ENCODE peak calls at places on chromosomes 4 and X, in ten cellular contexts. W is upper lobe of right lung, I is tibial artery, C is H9, B is aorta, A is neuronal stem cell, H is body of pancreas, Q is tibial nerve, V is OCI-LY7, E is WERI-Rb-1. R is an unnamed sample. For H3K9me3, the result is how much of the 10 kb centered on the place peaks cover.

GRCh38 chrX:50813843-50814661 is at the start of gene SHROOM4:
- DNase-seq in W (peak), I (peak), C (peak), B (peak), A (peak), H (peak), Q (peak), V (no peak), E (no peak), R (no peak)

GRCh38 chr4:69934150-69934549 is 3.3 kb downstream of the CSN1S1 start:
- DNase-seq in W (no peak), I (no peak), C (no peak), B (no peak), A (no peak), H (no peak), Q (no peak), V (no peak), E (no peak), R (no peak)

GRCh38 chr4:42786350-42787070 is 106.0 kb upstream of the GRXCR1 start:
- DNase-seq in W (peak), I (no peak), C (peak), B (no peak), A (no peak), H (no peak), Q (no peak), V (no peak), E (no peak), R (no peak)

GRCh38 chr4:103892616-103893015 is 172.8 kb upstream of the TACR3 start:
- DNase-seq in W (no peak), I (no peak), C (no peak), B (no peak), A (no peak), H (no peak), Q (no peak), V (no peak), E (no peak), R (no peak)

GRCh38 chrX:23369037-23369436 is 34.4 kb downstream of the PTCHD1 start:
- DNase-seq in W (no peak), I (no peak), C (no peak), B (no peak), A (no peak), H (no peak), Q (no peak), V (no peak), E (no peak), R (no peak)

GRCh38 chr4:27205994-27206393 is 345.4 kb downstream of the STIM2 start:
- DNase-seq in W (no peak), I (no peak), C (no peak), B (no peak), A (no peak), H (no peak), Q (no peak), V (no peak), E (no peak), R (no peak)

GRCh38 chr4:137156807-137157206 is 375.5 kb downstream of the PCDH18 start:
- DNase-seq in W (no peak), I (no peak), C (no peak), B (no peak), A (no peak), H (no peak), Q (no peak), V (no peak), E (no peak), R (no peak)

GRCh38 chr4:85842540-85842939 is 367.6 kb downstream of the ARHGAP24 start:
- DNase-seq in W (no peak), I (peak), C (no peak), B (peak), A (no peak), H (no peak), Q (peak), V (no peak), E (no peak), R (no peak)

GRCh38 chr4:151568966-151569365 is 160.0 kb downstream of the FHIP1A start:
- DNase-seq in W (no peak), I (no peak), C (no peak), B (no peak), A (no peak), H (peak), Q (no peak), V (no peak), E (no peak), R (no peak)

GRCh38 chrX:107485019-107485418 is 35.6 kb downstream of the FRMPD3 start:
- DNase-seq in W (no peak), I (no peak), C (no peak), B (no peak), A (no peak), H (no peak), Q (no peak), V (peak), E (peak), R (no peak)

GRCh38 chr4:19707876-19708275 is 543.8 kb upstream of the SLIT2 start:
- DNase-seq in W (no peak), I (no peak), C (no peak), B (no peak), A (no peak), H (no peak), Q (no peak), V (no peak), E (no peak), R (no peak)
- H3K9me3 ChIP-seq in W (under half), I (under half), C (under half), B (under half), A (under half), H (under half), Q (under half), V (under half), E (under half), R (under half)

DNA sequence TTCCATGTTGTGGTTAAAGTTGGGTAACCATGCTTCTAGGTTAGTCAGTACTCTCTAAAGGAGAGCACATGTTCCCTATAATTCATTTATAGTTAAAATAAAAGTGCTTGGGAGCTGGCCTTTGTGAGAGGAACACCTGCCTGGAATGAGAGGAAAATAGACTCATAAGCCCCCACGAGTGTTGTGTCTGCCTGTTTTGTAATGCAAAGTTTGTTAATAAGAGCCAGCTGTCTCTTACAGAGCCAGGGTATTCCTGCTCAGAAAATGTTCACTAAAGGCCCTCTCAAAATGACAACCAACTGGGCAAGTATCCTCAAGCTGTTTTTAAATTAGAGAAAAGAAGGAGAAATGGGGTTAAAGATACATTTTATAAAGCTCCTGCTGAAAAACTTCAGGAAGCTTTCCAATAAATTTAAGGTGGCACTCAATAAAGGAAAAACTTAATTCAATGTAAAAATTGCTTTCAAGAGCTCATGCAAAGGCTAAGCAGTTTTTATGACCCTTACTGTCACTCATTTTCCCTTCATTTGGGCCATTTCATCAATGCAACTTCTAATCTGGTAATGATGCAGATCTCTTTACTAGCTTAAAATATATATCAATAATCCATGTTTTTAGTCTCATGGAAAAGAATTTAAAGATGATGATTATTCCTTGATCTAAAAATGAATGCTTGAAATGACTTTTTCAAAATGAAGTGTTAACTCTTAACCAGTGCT is 793.6 kb downstream of the STPG2 start:
- DNase-seq in W (no peak), I (no peak), C (no peak), B (no peak), A (no peak), H (no peak), Q (no peak), V (no peak), E (no peak), R (no peak)
- H3K9me3 ChIP-seq in W (under half), I (under half), C (under half), B (under half), A (under half), H (under half), Q (under half), V (under half), E (under half), R (under half)

GRCh38 chrX:57519578-57520118 is 72.2 kb upstream of the ZXDB start:
- DNase-seq in W (no peak), I (no peak), C (no peak), B (no peak), A (no peak), H (no peak), Q (no peak), V (no peak), E (no peak), R (no peak)

GRCh38 chrX:57516491-57516890 is 75.3 kb upstream of the ZXDB start:
- DNase-seq in W (no peak), I (no peak), C (no peak), B (no peak), A (no peak), H (no peak), Q (no peak), V (no peak), E (no peak), R (no peak)
- H3K9me3 ChIP-seq in W (under half), I (under half), C (under half), B (under half), A (under half), H (under half), Q (under half), V (under half), E (under half), R (under half)

DNA sequence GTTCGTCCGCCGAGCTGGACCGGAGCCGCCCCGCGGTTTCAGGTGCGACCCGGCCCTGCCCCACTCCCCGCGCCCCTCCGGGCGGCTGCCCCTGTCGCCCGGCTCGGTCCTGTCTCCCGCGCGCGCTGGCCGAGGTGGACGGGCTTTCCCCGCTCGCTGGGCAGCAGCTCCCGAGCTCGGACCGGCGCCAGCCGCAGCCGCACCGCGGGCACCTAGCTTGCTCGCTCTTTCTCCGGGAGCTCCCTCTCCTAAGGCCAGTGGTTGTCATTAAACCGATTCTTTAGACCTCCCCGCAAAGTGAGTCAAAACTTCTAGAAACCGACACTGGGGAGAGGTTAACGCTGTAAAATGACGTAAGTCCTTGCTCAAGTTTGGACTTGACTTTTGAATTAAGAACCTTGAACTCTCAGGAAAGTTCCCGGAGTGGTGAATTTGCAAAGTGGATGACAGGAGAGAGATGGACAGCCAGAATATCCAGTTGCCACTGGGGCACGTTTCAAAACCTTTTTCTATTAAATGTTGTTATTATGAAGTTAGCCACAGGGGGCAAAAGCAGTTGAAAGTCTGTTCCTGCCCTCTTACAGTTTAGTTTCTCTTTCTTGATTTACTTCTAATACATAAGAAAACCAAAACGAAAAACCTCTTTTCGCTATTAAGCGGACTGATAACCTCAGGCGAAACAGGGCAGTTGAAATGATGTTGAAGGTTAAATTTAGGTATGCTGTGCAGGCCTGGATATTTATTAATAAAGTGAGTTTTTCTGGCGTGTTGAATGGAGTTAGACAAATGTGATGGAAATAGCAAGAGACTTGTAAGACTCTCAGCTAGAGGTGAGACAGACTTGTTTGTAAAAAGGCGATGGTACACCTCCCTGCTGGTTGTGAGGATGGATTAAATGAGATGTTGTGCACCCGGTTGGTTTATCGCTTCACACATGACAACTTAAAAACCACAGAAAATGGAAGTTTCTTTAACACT is 846 bp downstream of the PI4K2B start:
- DNase-seq in W (peak), I (peak), C (peak), B (peak), A (peak), H (peak), Q (peak), V (peak), E (peak), R (peak)
- H3K9me3 ChIP-seq in W (under half), I (under half), C (under half), B (under half), A (under half), H (under half), Q (under half), V (under half), E (under half), R (under half)

GRCh38 chr4:88675543-88675942 is 22.1 kb downstream of the NAP1L5 start:
- DNase-seq in W (no peak), I (no peak), C (no peak), B (no peak), A (no peak), H (no peak), Q (no peak), V (no peak), E (no peak), R (no peak)

DNA sequence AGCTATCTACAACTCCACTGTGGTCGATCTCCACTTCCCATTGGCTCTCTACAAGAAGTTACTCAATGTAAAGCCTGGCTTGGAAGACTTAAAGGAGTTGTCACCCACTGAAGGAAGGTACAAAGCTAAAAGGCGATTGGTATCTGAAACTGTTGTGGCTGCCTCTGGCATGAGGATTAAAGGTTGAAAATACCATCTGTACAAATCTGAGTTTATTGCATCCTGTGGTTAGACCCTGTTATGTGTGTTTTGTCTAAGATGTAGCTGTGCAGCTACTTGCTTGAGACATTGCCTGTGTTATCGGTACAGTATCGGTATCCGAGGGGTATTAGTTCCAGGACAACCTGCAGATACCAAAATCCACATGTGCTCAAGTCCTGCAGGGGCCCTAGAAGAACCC is 16.4 kb downstream of the NAP1L5 start:
- DNase-seq in W (no peak), I (no peak), C (no peak), B (no peak), A (no peak), H (no peak), Q (no peak), V (no peak), E (no peak), R (no peak)
- H3K9me3 ChIP-seq in W (under half), I (under half), C (under half), B (under half), A (under half), H (under half), Q (under half), V (under half), E (under half), R (under half)

GRCh38 chrX:47976254-47977151 is 27.3 kb downstream of the ZNF182 start:
- DNase-seq in W (no peak), I (no peak), C (no peak), B (no peak), A (no peak), H (no peak), Q (no peak), V (no peak), E (no peak), R (no peak)
- H3K9me3 ChIP-seq in W (under half), I (under half), C (half or more), B (under half), A (half or more), H (under half), Q (half or more), V (under half), E (under half), R (under half)

GRCh38 chrX:86014421-86014820 is 32.9 kb downstream of the CHM start:
- DNase-seq in W (no peak), I (no peak), C (no peak), B (no peak), A (no peak), H (no peak), Q (no peak), V (no peak), E (no peak), R (no peak)
- H3K9me3 ChIP-seq in W (under half), I (under half), C (under half), B (under half), A (under half), H (under half), Q (under half), V (under half), E (under half), R (under half)